ENCODE peak calls at places on chromosomes 2 and 18, in six cellular contexts. V is adrenal gland, M is PC-3, I is sigmoid colon, G is endodermal cell, S is brain microvascular endothelial cell. F is an unnamed sample.
A peak's percentile ranks its signal among the peaks of the same experiment; 100 is the strongest.

GRCh38 chr2:231110551-231110950 is 14.3 kb downstream of the HTR2B start:
- DNase-seq in V (no peak), M (peak; percentile 17), I (no peak), G (no peak), S (peak; percentile 42), F (no peak)

GRCh38 chr2:121897335-121897970 is 142.0 kb downstream of the TSN start:
- DNase-seq in V (no peak), M (peak; percentile 59), I (no peak), G (peak; percentile 75), S (peak; percentile 52), F (peak; percentile 49)

GRCh38 chr2:131493199-131494018 is 1.2 kb upstream of the MZT2A start:
- DNase-seq in V (no peak), M (peak; percentile 20), I (no peak), G (no peak), S (peak; percentile 7), F (no peak)

GRCh38 chr2:234850818-234851217 is 101.0 kb upstream of the SH3BP4 start:
- DNase-seq in V (no peak), M (no peak), I (no peak), G (no peak), S (no peak), F (no peak)

GRCh38 chr2:106990307-106990706 is 104.3 kb upstream of the ST6GAL2 start:
- DNase-seq in V (no peak), M (peak; percentile 91), I (no peak), G (no peak), S (peak; percentile 98), F (no peak)

GRCh38 chr2:191959209-191959608 is 112.3 kb upstream of the CAVIN2 start:
- DNase-seq in V (no peak), M (no peak), I (no peak), G (no peak), S (no peak), F (no peak)

GRCh38 chr2:109644571-109645275 is 30.6 kb downstream of the SOWAHC start:
- DNase-seq in V (no peak), M (peak; percentile 38), I (no peak), G (peak; percentile 84), S (no peak), F (peak; percentile 22)

GRCh38 chr2:58146707-58147106 is 94.4 kb downstream of the FANCL start:
- DNase-seq in V (no peak), M (peak; percentile 68), I (no peak), G (no peak), S (peak; percentile 45), F (no peak)

GRCh38 chr2:164826293-164827243 is 15.1 kb downstream of the COBLL1 start:
- DNase-seq in V (peak; percentile 61), M (peak; percentile 65), I (no peak), G (no peak), S (no peak), F (no peak)

GRCh38 chr18:54878662-54879058 is 50.4 kb downstream of the RAB27B start:
- DNase-seq in V (no peak), M (no peak), I (no peak), G (no peak), S (no peak), F (no peak)

GRCh38 chr18:72147830-72148229 is 396.3 kb downstream of the CBLN2 start:
- DNase-seq in V (no peak), M (no peak), I (no peak), G (no peak), S (no peak), F (no peak)

GRCh38 chr2:109150559-109150958 is 21.6 kb downstream of the SH3RF3 start:
- DNase-seq in V (no peak), M (no peak), I (no peak), G (no peak), S (no peak), F (no peak)

GRCh38 chr2:237090906-237091305 is 5.2 kb downstream of the COPS8 start:
- DNase-seq in V (no peak), M (no peak), I (no peak), G (no peak), S (no peak), F (no peak)

GRCh38 chr2:43158259-43158880 is 68.0 kb downstream of the ZFP36L2 start:
- DNase-seq in V (peak; percentile 84), M (peak; percentile 86), I (peak; percentile 95), G (no peak), S (peak; percentile 68), F (no peak)

GRCh38 chr18:69626643-69627242 is 226.1 kb downstream of the DOK6 start:
- DNase-seq in V (peak; percentile 16), M (no peak), I (no peak), G (no peak), S (no peak), F (no peak)

GRCh38 chr2:75523313-75524275 is 37.1 kb downstream of the EVA1A start:
- DNase-seq in V (no peak), M (peak; percentile 98), I (no peak), G (no peak), S (peak; percentile 89), F (no peak)

GRCh38 chr2:55861733-55862132 is 61.8 kb downstream of the EFEMP1 start:
- DNase-seq in V (no peak), M (no peak), I (peak; percentile 72), G (no peak), S (no peak), F (no peak)

GRCh38 chr2:241074901-241075540 is 27.1 kb downstream of the MTERF4 start:
- DNase-seq in V (no peak), M (no peak), I (no peak), G (no peak), S (no peak), F (peak; percentile 10)
- H3K27ac ChIP-seq in V (no peak overlapping the region), M (no peak overlapping the region), I (no peak overlapping the region), G (no peak overlapping the region), S (no peak overlapping the region), F (no peak overlapping the region)

GRCh38 chr2:38237311-38237710 is 139.8 kb downstream of the ATL2 start:
- DNase-seq in V (no peak), M (no peak), I (no peak), G (no peak), S (no peak), F (no peak)
- TF ChIP-seq CTCF in V (no peak), M (no peak), I (no peak), G (no peak), S (no peak), F (no peak)

DNA sequence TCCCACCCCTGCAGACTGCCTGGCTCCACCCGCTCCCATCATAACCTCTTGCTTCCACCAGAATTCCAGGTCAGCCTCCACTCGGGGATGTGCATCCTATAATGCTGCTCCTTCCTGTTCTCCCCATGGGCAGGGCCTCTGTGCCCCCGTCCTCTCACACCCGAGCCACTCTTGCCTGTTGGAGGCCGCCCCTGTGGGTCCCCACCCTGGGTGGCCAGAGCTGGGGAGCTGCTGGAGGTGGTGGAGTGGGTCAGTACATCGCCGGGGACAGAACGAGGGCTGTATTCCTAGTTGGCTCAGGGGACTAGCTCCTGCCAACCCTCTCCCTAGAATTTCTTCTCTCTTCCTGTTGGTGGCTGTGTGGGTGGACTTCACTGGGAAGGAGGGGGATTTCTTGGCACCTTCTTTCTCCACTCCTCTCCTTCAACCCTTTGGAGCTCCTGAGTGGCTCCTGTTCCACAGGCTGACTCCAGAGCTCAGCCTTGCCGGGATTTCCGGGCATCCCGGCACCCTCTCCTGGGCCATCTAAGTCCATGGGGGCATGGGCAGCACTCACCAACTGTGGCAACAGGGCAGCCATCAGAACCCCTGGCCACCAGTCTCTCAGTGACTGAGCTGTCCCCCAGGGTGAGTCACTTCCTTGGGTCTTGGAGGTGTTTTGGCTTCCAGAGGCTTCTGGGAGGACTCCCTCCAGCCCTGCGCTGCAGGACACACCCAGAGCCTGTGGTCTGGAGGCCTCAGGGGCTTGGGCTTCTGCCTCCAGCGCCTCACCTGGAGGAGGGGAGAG is 88.2 kb upstream of the MCFD2 start:
- DNase-seq in V (no peak), M (peak; percentile 86), I (no peak), G (no peak), S (no peak), F (no peak)
- H3K36me3 ChIP-seq in V (peaks cover 21% of the 10 kb centered on the region), M (peaks cover 8% of the 10 kb centered on the region), I (no peaks in the 10 kb centered on the region), G (peaks cover 9% of the 10 kb centered on the region), S (peaks cover 15% of the 10 kb centered on the region), F (no peaks in the 10 kb centered on the region)

DNA sequence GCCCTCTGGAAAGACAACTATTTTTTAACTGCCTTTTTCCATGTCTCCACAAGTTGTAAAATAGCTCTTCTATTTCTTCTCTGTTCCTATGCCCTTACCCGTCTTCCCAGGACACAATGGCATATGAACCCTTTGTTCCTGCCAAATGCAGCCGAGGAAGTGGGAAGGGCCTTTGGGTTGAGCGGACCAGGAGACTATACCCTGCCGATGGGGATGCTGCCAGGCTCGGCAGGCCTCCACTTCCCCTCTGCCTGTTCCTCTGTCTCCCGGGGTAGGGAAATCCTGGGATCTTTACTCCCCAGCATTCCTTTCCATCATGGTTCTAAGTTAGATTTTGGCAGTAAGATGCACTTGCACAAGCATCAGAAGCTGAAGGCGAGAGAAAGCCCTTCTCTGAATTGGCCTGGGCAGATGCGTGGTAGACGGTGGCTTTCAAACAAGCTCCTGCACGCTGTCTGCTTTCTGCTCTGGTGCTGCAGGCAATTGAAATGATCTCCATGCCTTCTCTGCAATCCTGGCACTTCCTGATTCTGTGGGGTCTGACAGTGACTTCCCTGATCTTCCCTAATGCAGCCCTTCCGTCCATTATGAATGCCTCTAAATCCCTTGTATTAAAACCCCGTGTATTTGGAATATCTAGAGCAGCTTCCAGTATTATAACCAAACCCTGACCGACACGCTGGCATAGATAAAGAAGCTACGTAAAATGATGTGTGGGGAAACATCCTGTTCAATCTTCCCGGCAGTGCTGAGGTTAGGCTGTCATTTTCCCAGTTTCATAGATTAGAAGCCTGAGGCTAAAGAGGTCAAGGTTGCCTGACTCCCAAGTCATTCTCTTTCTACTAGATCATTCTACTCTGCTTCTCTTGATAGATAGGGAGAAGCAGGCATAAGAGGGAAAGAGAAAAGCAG is 69.8 kb downstream of the MCFD2 start:
- DNase-seq in V (peak; percentile 82), M (no peak), I (peak; percentile 63), G (no peak), S (no peak), F (peak; percentile 37)
- H3K27ac ChIP-seq in V (peak overlapping the region; percentile 92), M (no peak overlapping the region), I (peak overlapping the region; percentile 92), G (no peak overlapping the region), S (no peak overlapping the region), F (peak overlapping the region; percentile 84)

GRCh38 chr2:204989877-204990276 is 444.6 kb downstream of the PARD3B start:
- DNase-seq in V (no peak), M (no peak), I (no peak), G (no peak), S (no peak), F (no peak)
- TF ChIP-seq CTCF in V (no peak), M (no peak), I (no peak), G (no peak), S (no peak), F (no peak)

GRCh38 chr2:61262699-61263098 is 100.7 kb downstream of the C2orf74 start:
- DNase-seq in V (no peak), M (peak; percentile 74), I (no peak), G (no peak), S (peak; percentile 36), F (no peak)
- H3K36me3 ChIP-seq in V (peaks cover 23% of the 10 kb centered on the region), M (peaks cover 16% of the 10 kb centered on the region), I (peaks cover 17% of the 10 kb centered on the region), G (peaks cover 69% of the 10 kb centered on the region), S (peaks cover 17% of the 10 kb centered on the region), F (no peaks in the 10 kb centered on the region)

GRCh38 chr2:32369222-32369621 is 12.4 kb downstream of the BIRC6 start:
- DNase-seq in V (no peak), M (no peak), I (no peak), G (no peak), S (no peak), F (no peak)
- H3K27ac ChIP-seq in V (no peak overlapping the region), M (no peak overlapping the region), I (no peak overlapping the region), G (no peak overlapping the region), S (no peak overlapping the region), F (no peak overlapping the region)

DNA sequence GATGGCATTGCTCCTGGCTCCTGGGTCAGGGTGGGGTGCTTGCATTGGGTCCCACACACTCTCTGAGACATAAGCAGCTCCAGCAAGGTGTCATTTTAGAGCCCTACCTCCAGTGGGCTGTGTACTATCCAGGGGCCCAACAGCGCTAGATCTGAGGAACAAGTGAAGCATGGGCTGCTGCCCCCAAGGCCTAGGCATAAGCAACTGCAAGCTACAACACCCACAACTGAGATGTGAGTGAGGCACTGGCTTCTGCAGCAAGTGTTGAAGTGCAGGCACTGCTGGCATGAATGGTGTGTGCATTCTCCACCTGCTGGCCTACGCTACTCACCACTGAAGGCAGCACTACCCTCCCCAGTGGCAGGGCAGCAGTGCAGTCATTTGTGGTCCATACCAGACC is 81.0 kb upstream of the STK39 start:
- DNase-seq in V (no peak), M (no peak), I (no peak), G (peak; percentile 59), S (no peak), F (no peak)
- TF ChIP-seq CTCF in V (no peak), M (no peak), I (no peak), G (peak; percentile 62), S (no peak), F (no peak)